ENCODE peak calls at places on chromosomes 11 and 22, in six cellular contexts. P, R, N, X, G and E are unnamed samples.

GRCh38 chr11:57704932-57705331 is 7.1 kb downstream of the MED19 start:
- DNase-seq in R (no peak), N (no peak), P (no peak), X (no peak), G (no peak), E (no peak)

GRCh38 chr11:71539017-71539416 is 1.2 kb downstream of the KRTAP5-8 start:
- DNase-seq in X (no peak), G (no peak), R (no peak), P (no peak), N (peak; percentile 26), E (no peak)

GRCh38 chr22:50548046-50548912 is 2.6 kb downstream of the KLHDC7B start:
- DNase-seq in N (peak; percentile 69), R (peak; percentile 58), G (no peak), X (peak; percentile 59), P (no peak), E (no peak)

GRCh38 chr11:42824067-42824466 is 487.7 kb upstream of the API5 start:
- DNase-seq in R (no peak), G (no peak), X (no peak), P (no peak), N (no peak), E (no peak)

GRCh38 chr11:75558939-75559843 is 2.9 kb upstream of the SERPINH1 start:
- DNase-seq in X (peak; percentile 62), R (peak; percentile 66), N (peak; percentile 78), P (peak; percentile 97), G (no peak), E (no peak)

GRCh38 chr11:69376155-69377028 is 82.4 kb downstream of the MYEOV start:
- DNase-seq in R (no peak), X (peak; percentile 19), P (no peak), G (peak; percentile 20), N (no peak), E (no peak)

GRCh38 chr11:130146797-130147196 is 12.8 kb upstream of the ST14 start:
- DNase-seq in P (peak; percentile 25), X (no peak), G (no peak), R (no peak), N (no peak), E (no peak)

GRCh38 chr11:57501951-57502350 is 13.6 kb downstream of the SLC43A1 start:
- DNase-seq in X (peak; percentile 67), G (no peak), N (no peak), R (no peak), P (peak; percentile 11), E (no peak)

GRCh38 chr11:72629266-72629665 is 45.0 kb downstream of the PDE2A start:
- DNase-seq in N (no peak), X (peak; percentile 84), R (no peak), P (no peak), G (no peak), E (no peak)

GRCh38 chr11:112000703-112001102 is 24.5 kb upstream of the DLAT start:
- DNase-seq in R (no peak), P (no peak), G (no peak), N (no peak), X (no peak), E (no peak)

GRCh38 chr22:30894371-30894740 is 74.2 kb downstream of the MORC2 start:
- DNase-seq in R (no peak), X (no peak), N (no peak), P (no peak), G (no peak), E (no peak)

GRCh38 chr22:25492950-25493790 is 71.3 kb upstream of the GRK3 start:
- DNase-seq in G (no peak), X (no peak), R (no peak), P (no peak), N (no peak), E (no peak)

GRCh38 chr11:74288161-74288560 is 23.3 kb downstream of the P4HA3 start:
- DNase-seq in G (peak; percentile 93), N (no peak), X (no peak), R (no peak), P (peak; percentile 96), E (peak; percentile 11)

GRCh38 chr11:107606122-107606521 is 15.2 kb downstream of the ELMOD1 start:
- DNase-seq in X (no peak), G (no peak), R (no peak), P (no peak), N (no peak), E (no peak)

GRCh38 chr22:35629406-35630234 is 12.5 kb upstream of the MB start:
- DNase-seq in R (peak; percentile 63), G (peak; percentile 98), P (peak; percentile 98), X (peak; percentile 78), N (peak; percentile 66), E (peak; percentile 73)

GRCh38 chr11:68373810-68374501 is 61.6 kb downstream of the LRP5 start:
- DNase-seq in X (peak; percentile 70), R (no peak), N (no peak), P (peak; percentile 86), G (no peak), E (no peak)

GRCh38 chr11:71551711-71552110 is 3.5 kb downstream of the KRTAP5-9 start:
- DNase-seq in G (no peak), P (no peak), R (no peak), X (no peak), N (no peak), E (no peak)

GRCh38 chr11:44889266-44889665 is 61.4 kb downstream of the TP53I11 start:
- DNase-seq in X (no peak), G (no peak), P (no peak), R (no peak), N (no peak), E (no peak)

GRCh38 chr22:49996532-49997220 is 15.9 kb downstream of the IL17REL start:
- DNase-seq in N (peak; percentile 49), X (no peak), G (no peak), R (peak; percentile 38), P (no peak), E (peak; percentile 0)

GRCh38 chr11:59822989-59823566 is 12.5 kb upstream of the MRPL16 start:
- DNase-seq in N (no peak), G (peak; percentile 65), R (no peak), X (no peak), P (peak; percentile 72), E (no peak)

GRCh38 chr11:73950869-73951710 is at the start of gene DNAJB13:
- DNase-seq in R (peak; percentile 64), N (no peak), X (no peak), P (peak; percentile 58), G (peak; percentile 43), E (no peak)

GRCh38 chr22:31738566-31738965 is 11.4 kb downstream of the PRR14L start:
- DNase-seq in N (no peak), P (peak; percentile 21), G (no peak), X (no peak), R (no peak), E (no peak)

GRCh38 chr22:22213231-22213630 is 31.4 kb upstream of the VPREB1 start:
- DNase-seq in X (no peak), G (no peak), N (no peak), P (no peak), R (no peak), E (no peak)

GRCh38 chr11:1570531-1570895 is 1.6 kb downstream of the DUSP8 start:
- DNase-seq in G (no peak), X (no peak), R (no peak), P (no peak), N (no peak), E (no peak)

GRCh38 chr11:36304349-36304748 is 8.3 kb downstream of the PRR5L start:
- DNase-seq in X (no peak), N (no peak), R (no peak), P (no peak), G (no peak), E (no peak)

GRCh38 chr11:105489431-105489830 is 120.4 kb upstream of the GRIA4 start:
- DNase-seq in G (no peak), X (no peak), P (peak; percentile 43), N (no peak), R (no peak), E (no peak)

GRCh38 chr11:16180868-16181267 is 175.5 kb downstream of the SOX6 start:
- DNase-seq in X (no peak), N (no peak), P (no peak), R (no peak), G (no peak), E (no peak)

GRCh38 chr22:38871360-38872171 is 450 bp downstream of the CBX6 start:
- DNase-seq in R (peak; percentile 52), X (no peak), G (peak; percentile 25), N (no peak), P (peak; percentile 25), E (no peak)

GRCh38 chr22:44024288-44024908 is at the start of gene PARVB:
- DNase-seq in R (peak; percentile 51), N (peak; percentile 70), P (peak; percentile 28), G (no peak), X (peak; percentile 70), E (no peak)
- H3K4me3 ChIP-seq in R (peak within 1 kb of the TSS; percentile 66), N (peak within 1 kb of the TSS; percentile 66), P (peak within 1 kb of the TSS; percentile 41), G (peak within 1 kb of the TSS; percentile 59), X (peak within 1 kb of the TSS; percentile 84), E (peak within 1 kb of the TSS; percentile 79)

GRCh38 chr11:48242501-48242900 is 2.4 kb upstream of the OR4X2 start:
- DNase-seq in G (no peak), X (no peak), R (no peak), P (no peak), N (no peak), E (no peak)

DNA sequence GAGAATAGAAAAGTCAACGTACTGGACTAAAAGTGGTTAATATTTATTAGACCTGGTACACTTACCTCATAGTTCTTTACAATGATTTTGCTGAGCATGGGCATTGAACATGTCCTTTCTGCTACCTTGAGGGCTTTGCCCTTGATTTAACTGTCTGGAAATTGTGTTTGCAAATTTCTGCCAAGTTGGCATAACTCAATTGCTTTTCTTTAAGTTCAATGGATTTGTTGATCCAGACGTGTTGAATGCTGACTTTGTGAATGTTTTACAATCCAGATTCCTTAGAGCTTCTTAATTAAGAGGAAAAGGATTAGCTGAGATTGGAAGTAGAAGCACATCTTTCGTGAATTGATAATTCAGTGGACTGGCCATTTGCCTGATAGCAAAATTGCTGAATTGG is 7.2 kb upstream of the OR4X2 start:
- DNase-seq in X (no peak), N (no peak), G (no peak), P (no peak), R (no peak), E (no peak)
- H3K9me3 ChIP-seq in X (no peaks in the 10 kb centered on the region), N (no peaks in the 10 kb centered on the region), G (peaks cover 13% of the 10 kb centered on the region), P (peaks cover 6% of the 10 kb centered on the region), R (no peaks in the 10 kb centered on the region), E (no peaks in the 10 kb centered on the region)

DNA sequence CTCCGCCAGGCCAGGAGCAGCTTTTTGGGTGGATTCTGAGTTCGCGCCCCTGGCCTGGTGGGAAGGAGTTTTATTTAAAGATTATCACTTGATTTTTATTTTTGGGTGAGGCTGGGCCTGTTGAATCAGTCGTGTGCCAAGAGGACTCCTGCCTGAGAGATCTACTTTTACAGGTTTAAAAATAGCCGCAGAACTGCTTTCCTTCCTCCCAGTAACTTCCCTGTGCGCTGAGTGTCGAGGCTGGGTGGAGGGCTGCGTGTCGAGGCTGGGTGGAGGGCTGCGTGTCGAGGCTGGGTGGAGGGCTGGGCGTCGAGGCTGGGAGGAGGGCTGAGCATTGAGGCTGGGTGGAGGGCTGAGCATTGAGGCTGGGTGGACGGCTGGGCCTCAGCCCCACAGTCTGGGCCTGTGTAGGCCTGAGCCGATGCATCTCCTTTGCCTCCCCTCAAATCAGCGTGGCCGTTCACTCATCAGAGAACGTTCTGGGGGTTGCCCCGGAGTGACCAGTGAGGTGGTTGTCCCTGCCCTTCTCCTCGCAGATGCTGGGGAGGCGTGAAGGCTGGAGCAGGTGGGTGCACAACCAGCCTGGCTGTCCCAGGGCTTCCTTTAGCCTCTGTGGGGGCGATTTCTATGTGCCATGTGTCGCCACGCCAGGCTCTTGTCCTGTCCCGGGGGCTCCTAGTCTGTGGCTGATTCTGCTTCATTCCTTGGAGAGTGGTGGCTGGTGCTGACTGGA is 30.1 kb downstream of the GRAMD4 start:
- DNase-seq in P (no peak), G (no peak), X (no peak), R (no peak), N (no peak), E (no peak)
- H3K27ac ChIP-seq in P (peak overlapping the region; percentile 82), G (no peak overlapping the region), X (peak overlapping the region; percentile 90), R (no peak overlapping the region), N (no peak overlapping the region), E (no peak overlapping the region)

GRCh38 chr11:126586303-126586627 is 230.8 kb downstream of the ST3GAL4 start:
- DNase-seq in P (no peak), X (no peak), N (no peak), G (no peak), R (no peak), E (no peak)
- H3K4me3 ChIP-seq in P (no peak overlapping the region), X (peak overlapping the region; percentile 35), N (no peak overlapping the region), G (no peak overlapping the region), R (peak overlapping the region; percentile 4), E (peak overlapping the region; percentile 40)